ENCODE peak calls at places on chromosomes 12 and 14, in six cellular contexts. P is aorta, Z is thoracic aorta, S is lower lobe of right lung, X is heart left ventricle, V is neuronal stem cell. J is an unnamed sample. For H3K4me1, the result is how much of the 10 kb centered on the place peaks cover.

GRCh38 chr14:98323850-98324249 is 948.1 kb downstream of the BCL11B start:
- DNase-seq in P (no peak), Z (no peak), S (no peak), X (no peak), V (no peak), J (no peak)

GRCh38 chr14:36988568-36988967 is 183.8 kb downstream of the SLC25A21 start:
- DNase-seq in P (no peak), Z (no peak), S (no peak), X (no peak), V (no peak), J (no peak)

GRCh38 chr14:73783107-73783727 is 68.4 kb upstream of the PTGR2 start:
- DNase-seq in P (peak), Z (no peak), S (no peak), X (peak), V (peak), J (no peak)

GRCh38 chr14:58844544-58844943 is 206.8 kb downstream of the DACT1 start:
- DNase-seq in P (no peak), Z (no peak), S (no peak), X (no peak), V (no peak), J (no peak)

GRCh38 chr12:71447691-71448660 is 8.4 kb downstream of the LGR5 start:
- DNase-seq in P (no peak), Z (no peak), S (no peak), X (no peak), V (no peak), J (no peak)

GRCh38 chr12:26523708-26524150 is 309.3 kb downstream of the ITPR2 start:
- DNase-seq in P (peak), Z (peak), S (peak), X (peak), V (no peak), J (peak)

GRCh38 chr12:6273931-6274687 is 36.4 kb upstream of the PLEKHG6 start:
- DNase-seq in P (no peak), Z (no peak), S (peak), X (peak), V (no peak), J (no peak)

GRCh38 chr12:68013181-68013580 is 23.9 kb downstream of the IFNG-AS1 start:
- DNase-seq in P (no peak), Z (no peak), S (no peak), X (no peak), V (no peak), J (no peak)

GRCh38 chr12:105860556-105861207 is 278.1 kb downstream of the NUAK1 start:
- DNase-seq in P (no peak), Z (no peak), S (no peak), X (no peak), V (no peak), J (no peak)

GRCh38 chr12:133105620-133106019 is 24.5 kb downstream of the ZNF891 start:
- DNase-seq in P (no peak), Z (no peak), S (no peak), X (no peak), V (no peak), J (no peak)

GRCh38 chr12:57460457-57461325 is 1.1 kb downstream of the GLI1 start:
- DNase-seq in P (no peak), Z (no peak), S (no peak), X (peak), V (peak), J (no peak)

GRCh38 chr12:108120863-108121165 is 8.3 kb upstream of the WSCD2 start:
- DNase-seq in P (no peak), Z (no peak), S (no peak), X (no peak), V (no peak), J (no peak)

GRCh38 chr12:780750-781379 is 28.5 kb downstream of the WNK1 start:
- DNase-seq in P (no peak), Z (no peak), S (no peak), X (no peak), V (no peak), J (no peak)

GRCh38 chr14:49549881-49550280 is 36.3 kb downstream of the RPS29 start:
- DNase-seq in P (no peak), Z (no peak), S (no peak), X (no peak), V (no peak), J (no peak)

GRCh38 chr14:81246561-81247270 is 26.0 kb upstream of the GTF2A1 start:
- DNase-seq in P (no peak), Z (no peak), S (peak), X (no peak), V (no peak), J (no peak)

GRCh38 chr14:59728294-59728693 is 142.3 kb downstream of the RTN1 start:
- DNase-seq in P (no peak), Z (no peak), S (no peak), X (no peak), V (no peak), J (no peak)

GRCh38 chr12:47560408-47560807 is 145.4 kb downstream of the RPAP3 start:
- DNase-seq in P (no peak), Z (no peak), S (no peak), X (no peak), V (no peak), J (no peak)

GRCh38 chr14:20623798-20624197 is 17.7 kb downstream of the OR6S1 start:
- DNase-seq in P (no peak), Z (no peak), S (no peak), X (no peak), V (no peak), J (no peak)

GRCh38 chr12:24561882-24562760 is 386.8 kb downstream of the BCAT1 start:
- DNase-seq in P (peak), Z (no peak), S (peak), X (peak), V (peak), J (peak)

GRCh38 chr12:52534482-52534881 is 14.3 kb upstream of the KRT5 start:
- DNase-seq in P (no peak), Z (no peak), S (no peak), X (no peak), V (no peak), J (no peak)

GRCh38 chr14:85241022-85241880 is 288.7 kb upstream of the FLRT2 start:
- DNase-seq in P (no peak), Z (no peak), S (no peak), X (no peak), V (peak), J (no peak)

GRCh38 chr14:95218472-95219193 is 61.3 kb upstream of the DICER1 start:
- DNase-seq in P (no peak), Z (no peak), S (no peak), X (no peak), V (no peak), J (no peak)

GRCh38 chr14:58871972-58872530 is 234.3 kb downstream of the DACT1 start:
- DNase-seq in P (no peak), Z (no peak), S (no peak), X (no peak), V (no peak), J (no peak)

GRCh38 chr14:57199911-57200310 is 68.8 kb downstream of the EXOC5 start:
- DNase-seq in P (no peak), Z (no peak), S (no peak), X (no peak), V (no peak), J (no peak)

GRCh38 chr14:94599656-94600004 is 12.6 kb upstream of the SERPINA3 start:
- DNase-seq in P (no peak), Z (no peak), S (no peak), X (no peak), V (no peak), J (no peak)

GRCh38 chr12:108371801-108372344 is 32.8 kb upstream of the CMKLR1 start:
- DNase-seq in P (peak), Z (peak), S (no peak), X (no peak), V (no peak), J (peak)

GRCh38 chr14:68495638-68496114 is 297.2 kb downstream of the ZFP36L1 start:
- DNase-seq in P (no peak), Z (no peak), S (no peak), X (no peak), V (no peak), J (no peak)

GRCh38 chr12:112906712-112907414 is at the start of gene OAS1:
- DNase-seq in P (no peak), Z (no peak), S (no peak), X (no peak), V (no peak), J (peak)
- H3K4me1 ChIP-seq in P (under half), Z (half or more), S (under half), X (under half), V (under half), J (under half)

DNA sequence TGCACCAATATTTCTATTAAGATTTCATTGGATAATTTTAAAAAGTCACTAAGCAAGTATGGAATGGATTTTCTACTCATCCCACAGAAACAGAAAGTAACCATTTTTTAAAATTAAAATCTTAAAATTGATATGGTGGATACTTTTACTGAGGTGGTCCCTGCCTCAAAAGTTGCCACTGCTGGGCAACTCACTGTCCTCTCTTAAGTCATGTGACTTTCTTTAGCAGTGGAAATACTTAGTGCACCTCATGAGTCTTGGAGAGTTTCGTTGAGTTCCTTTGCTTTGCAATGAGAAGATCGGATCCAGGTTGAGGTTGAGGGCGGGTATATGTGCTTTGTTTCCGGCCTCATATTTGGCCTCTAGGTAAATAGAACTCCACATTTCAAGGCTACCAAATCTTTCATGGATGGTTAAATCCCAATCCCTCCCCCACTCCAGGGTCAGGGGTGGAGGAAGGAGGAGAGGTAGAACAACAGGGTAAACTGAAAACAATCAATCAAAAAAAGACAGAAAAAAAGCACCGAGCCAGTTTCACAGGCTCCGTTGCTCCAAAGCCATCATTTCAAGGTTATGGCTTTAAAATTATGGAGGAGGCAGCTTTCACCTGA is 39.5 kb upstream of the DUSP6 start:
- DNase-seq in P (no peak), Z (no peak), S (no peak), X (no peak), V (no peak), J (no peak)
- H3K27ac ChIP-seq in P (no peak), Z (no peak), S (peak), X (no peak), V (no peak), J (no peak)

GRCh38 chr12:101881228-101881627 is 3.8 kb downstream of the DRAM1 start:
- DNase-seq in P (no peak), Z (no peak), S (no peak), X (no peak), V (no peak), J (no peak)
- H3K4me1 ChIP-seq in P (under half), Z (under half), S (under half), X (under half), V (under half), J (under half)

GRCh38 chr14:42141328-42141727 is 534.7 kb downstream of the LRFN5 start:
- DNase-seq in P (no peak), Z (no peak), S (no peak), X (no peak), V (no peak), J (no peak)
- H3K27ac ChIP-seq in P (no peak), Z (no peak), S (no peak), X (no peak), V (no peak), J (no peak)

GRCh38 chr14:61382842-61383241 is 61.5 kb downstream of the PRKCH start:
- DNase-seq in P (no peak), Z (no peak), S (no peak), X (no peak), V (no peak), J (no peak)
- H3K4me1 ChIP-seq in P (under half), Z (under half), S (half or more), X (under half), V (under half), J (under half)

J was measured in tibial artery.